ENCODE peak calls at places on chromosomes 1 and 21, in four cellular contexts. One of them, this sample, is unnamed.

GRCh38 chr1:213564215-213564659 is 423.5 kb upstream of the PROX1 start:
- DNase-seq in astrocyte of the spinal cord: no peak
- DNase-seq in lower lobe of right lung: no peak
- DNase-seq in CD8-positive, alpha-beta T cell: no peak
- DNase-seq in this sample: no peak

GRCh38 chr1:107139833-107140702 is 771 bp upstream of the NTNG1 start:
- DNase-seq in astrocyte of the spinal cord: peak; percentile 78
- DNase-seq in lower lobe of right lung: peak; percentile 45
- DNase-seq in CD8-positive, alpha-beta T cell: no peak
- DNase-seq in this sample: peak; percentile 21

GRCh38 chr21:28884976-28885852 is 107.5 kb downstream of the LTN1 start:
- DNase-seq in astrocyte of the spinal cord: peak; percentile 94
- DNase-seq in lower lobe of right lung: peak; percentile 93
- DNase-seq in CD8-positive, alpha-beta T cell: peak; percentile 90
- DNase-seq in this sample: peak; percentile 92

GRCh38 chr1:39411526-39411925 is 79.9 kb upstream of the BMP8A start:
- DNase-seq in astrocyte of the spinal cord: peak; percentile 30
- DNase-seq in lower lobe of right lung: no peak
- DNase-seq in CD8-positive, alpha-beta T cell: no peak
- DNase-seq in this sample: no peak

GRCh38 chr1:160052943-160053342 is 17.0 kb downstream of the KCNJ10 start:
- DNase-seq in astrocyte of the spinal cord: no peak
- DNase-seq in lower lobe of right lung: no peak
- DNase-seq in CD8-positive, alpha-beta T cell: no peak
- DNase-seq in this sample: no peak

GRCh38 chr1:7046891-7047290 is 261.6 kb downstream of the CAMTA1 start:
- DNase-seq in astrocyte of the spinal cord: no peak
- DNase-seq in lower lobe of right lung: no peak
- DNase-seq in CD8-positive, alpha-beta T cell: no peak
- DNase-seq in this sample: no peak

GRCh38 chr1:155479205-155479604 is 83.4 kb downstream of the ASH1L start:
- DNase-seq in astrocyte of the spinal cord: peak; percentile 34
- DNase-seq in lower lobe of right lung: no peak
- DNase-seq in CD8-positive, alpha-beta T cell: no peak
- DNase-seq in this sample: no peak

GRCh38 chr1:225580180-225581099 is 72.5 kb downstream of the ENAH start:
- DNase-seq in astrocyte of the spinal cord: no peak
- DNase-seq in lower lobe of right lung: no peak
- DNase-seq in CD8-positive, alpha-beta T cell: no peak
- DNase-seq in this sample: no peak

GRCh38 chr1:227766015-227766634 is 30.9 kb downstream of the SNAP47 start:
- DNase-seq in astrocyte of the spinal cord: peak; percentile 48
- DNase-seq in lower lobe of right lung: peak; percentile 38
- DNase-seq in CD8-positive, alpha-beta T cell: peak; percentile 88
- DNase-seq in this sample: peak; percentile 67

GRCh38 chr1:20411196-20411980 is 74.6 kb downstream of the CAMK2N1 start:
- DNase-seq in astrocyte of the spinal cord: peak; percentile 94
- DNase-seq in lower lobe of right lung: no peak
- DNase-seq in CD8-positive, alpha-beta T cell: no peak
- DNase-seq in this sample: no peak

GRCh38 chr1:228212966-228213844 is 5.4 kb downstream of the OBSCN start:
- DNase-seq in astrocyte of the spinal cord: peak; percentile 65
- DNase-seq in lower lobe of right lung: peak; percentile 94
- DNase-seq in CD8-positive, alpha-beta T cell: peak; percentile 88
- DNase-seq in this sample: peak; percentile 87

GRCh38 chr1:7388141-7388487 is 383.0 kb upstream of the VAMP3 start:
- DNase-seq in astrocyte of the spinal cord: no peak
- DNase-seq in lower lobe of right lung: no peak
- DNase-seq in CD8-positive, alpha-beta T cell: peak; percentile 4
- DNase-seq in this sample: no peak

GRCh38 chr1:240575976-240576666 is 35.8 kb downstream of the GREM2 start:
- DNase-seq in astrocyte of the spinal cord: peak; percentile 51
- DNase-seq in lower lobe of right lung: no peak
- DNase-seq in CD8-positive, alpha-beta T cell: peak; percentile 23
- DNase-seq in this sample: peak; percentile 82

GRCh38 chr1:245679796-245680195 is 525.0 kb downstream of the KIF26B start:
- DNase-seq in astrocyte of the spinal cord: no peak
- DNase-seq in lower lobe of right lung: no peak
- DNase-seq in CD8-positive, alpha-beta T cell: no peak
- DNase-seq in this sample: no peak

GRCh38 chr1:25837253-25837875 is 17.6 kb downstream of the MTFR1L start:
- DNase-seq in astrocyte of the spinal cord: peak; percentile 9
- DNase-seq in lower lobe of right lung: no peak
- DNase-seq in CD8-positive, alpha-beta T cell: no peak
- DNase-seq in this sample: no peak

GRCh38 chr1:8689431-8690252 is 127.8 kb downstream of the RERE start:
- DNase-seq in astrocyte of the spinal cord: no peak
- DNase-seq in lower lobe of right lung: no peak
- DNase-seq in CD8-positive, alpha-beta T cell: no peak
- DNase-seq in this sample: no peak

GRCh38 chr1:24465099-24465498 is 37.5 kb upstream of the RCAN3 start:
- DNase-seq in astrocyte of the spinal cord: no peak
- DNase-seq in lower lobe of right lung: no peak
- DNase-seq in CD8-positive, alpha-beta T cell: no peak
- DNase-seq in this sample: no peak
- H3K4me3 ChIP-seq in astrocyte of the spinal cord: no peak overlapping the region
- H3K4me3 ChIP-seq in lower lobe of right lung: no peak overlapping the region
- H3K4me3 ChIP-seq in CD8-positive, alpha-beta T cell: no peak overlapping the region
- H3K4me3 ChIP-seq in this sample: no peak overlapping the region

GRCh38 chr1:84720275-84720780 is 30.1 kb upstream of the SSX2IP start:
- DNase-seq in astrocyte of the spinal cord: no peak
- DNase-seq in lower lobe of right lung: no peak
- DNase-seq in CD8-positive, alpha-beta T cell: no peak
- DNase-seq in this sample: no peak

GRCh38 chr1:84719477-84720274 is 29.4 kb upstream of the SSX2IP start:
- DNase-seq in astrocyte of the spinal cord: no peak
- DNase-seq in lower lobe of right lung: no peak
- DNase-seq in CD8-positive, alpha-beta T cell: no peak
- DNase-seq in this sample: no peak

GRCh38 chr1:84711091-84711490 is 20.8 kb upstream of the SSX2IP start:
- DNase-seq in astrocyte of the spinal cord: no peak
- DNase-seq in lower lobe of right lung: no peak
- DNase-seq in CD8-positive, alpha-beta T cell: no peak
- DNase-seq in this sample: no peak

GRCh38 chr1:84712288-84712874 is 22.1 kb upstream of the SSX2IP start:
- DNase-seq in astrocyte of the spinal cord: peak; percentile 88
- DNase-seq in lower lobe of right lung: no peak
- DNase-seq in CD8-positive, alpha-beta T cell: no peak
- DNase-seq in this sample: no peak

GRCh38 chr1:84715620-84716019 is 25.4 kb upstream of the SSX2IP start:
- DNase-seq in astrocyte of the spinal cord: no peak
- DNase-seq in lower lobe of right lung: no peak
- DNase-seq in CD8-positive, alpha-beta T cell: no peak
- DNase-seq in this sample: peak; percentile 64
- H3K4me3 ChIP-seq in astrocyte of the spinal cord: no peak overlapping the region
- H3K4me3 ChIP-seq in lower lobe of right lung: no peak overlapping the region
- H3K4me3 ChIP-seq in CD8-positive, alpha-beta T cell: no peak overlapping the region
- H3K4me3 ChIP-seq in this sample: no peak overlapping the region

GRCh38 chr1:208724079-208724478 is 479.9 kb upstream of the PLXNA2 start:
- DNase-seq in astrocyte of the spinal cord: no peak
- DNase-seq in lower lobe of right lung: no peak
- DNase-seq in CD8-positive, alpha-beta T cell: no peak
- DNase-seq in this sample: no peak

GRCh38 chr1:208717490-208717889 is 473.3 kb upstream of the PLXNA2 start:
- DNase-seq in astrocyte of the spinal cord: no peak
- DNase-seq in lower lobe of right lung: no peak
- DNase-seq in CD8-positive, alpha-beta T cell: no peak
- DNase-seq in this sample: no peak

DNA sequence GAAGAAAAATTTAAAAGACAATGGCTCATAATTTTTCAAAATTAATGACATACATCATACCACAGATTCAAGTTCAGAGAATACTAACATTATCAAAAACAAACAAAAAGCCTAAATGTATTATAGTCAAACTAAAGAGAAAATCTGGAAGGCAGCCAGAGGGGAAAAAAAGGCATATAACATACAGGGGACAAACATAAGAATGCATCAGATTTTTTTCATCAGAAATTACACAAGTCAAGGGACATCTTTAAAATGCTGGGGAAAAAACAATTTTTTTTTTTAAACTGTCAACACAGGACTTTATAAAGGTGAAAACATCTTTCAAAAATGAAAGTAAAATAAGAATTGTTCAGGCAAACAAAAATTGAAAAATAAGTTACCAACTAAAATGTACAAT is 478.4 kb upstream of the PLXNA2 start:
- DNase-seq in astrocyte of the spinal cord: no peak
- DNase-seq in lower lobe of right lung: no peak
- DNase-seq in CD8-positive, alpha-beta T cell: no peak
- DNase-seq in this sample: no peak
- H3K4me3 ChIP-seq in astrocyte of the spinal cord: no peak overlapping the region
- H3K4me3 ChIP-seq in lower lobe of right lung: no peak overlapping the region
- H3K4me3 ChIP-seq in CD8-positive, alpha-beta T cell: no peak overlapping the region
- H3K4me3 ChIP-seq in this sample: no peak overlapping the region

DNA sequence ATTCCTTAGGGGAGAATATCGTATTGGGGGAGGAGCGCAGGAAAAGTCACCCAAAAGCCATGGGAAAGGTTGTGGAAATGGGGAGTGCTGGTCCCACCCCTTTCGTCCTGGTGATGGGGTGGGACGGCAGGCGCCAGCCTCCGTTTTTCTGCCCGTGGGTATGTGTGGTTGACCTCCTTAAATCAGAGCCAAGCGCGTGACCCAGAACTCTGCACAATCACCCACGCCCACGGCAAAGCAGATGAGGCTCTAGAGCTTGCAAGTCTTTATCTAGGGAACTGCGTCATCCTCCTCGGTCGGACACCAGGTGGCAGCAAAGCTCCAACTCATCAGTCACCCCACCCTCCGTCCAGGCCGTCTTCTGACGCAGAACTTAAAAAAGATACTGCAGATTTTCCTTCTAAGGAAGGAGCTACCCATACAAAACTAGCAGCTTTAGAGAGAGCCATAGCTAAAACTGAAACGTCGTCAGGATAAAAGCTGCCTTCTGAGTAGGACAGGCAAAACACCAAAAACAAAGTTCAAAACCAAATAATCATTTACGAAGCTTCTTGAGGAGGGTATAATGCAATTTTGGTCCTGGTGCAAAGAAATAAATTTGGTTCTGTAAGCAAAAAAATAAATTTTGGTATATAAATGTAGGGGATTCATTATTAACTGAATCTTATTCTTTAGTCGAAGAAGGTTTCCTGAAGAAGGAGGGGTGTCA is 62.0 kb downstream of the TBX19 start:
- DNase-seq in astrocyte of the spinal cord: peak; percentile 89
- DNase-seq in lower lobe of right lung: peak; percentile 92
- DNase-seq in CD8-positive, alpha-beta T cell: peak; percentile 87
- DNase-seq in this sample: peak; percentile 95
- H3K4me3 ChIP-seq in astrocyte of the spinal cord: no peak overlapping the region
- H3K4me3 ChIP-seq in lower lobe of right lung: peak overlapping the region; percentile 9
- H3K4me3 ChIP-seq in CD8-positive, alpha-beta T cell: no peak overlapping the region
- H3K4me3 ChIP-seq in this sample: peak overlapping the region; percentile 27

GRCh38 chr1:151281969-151282882 is at the start of gene ZNF687:
- DNase-seq in astrocyte of the spinal cord: peak; percentile 100
- DNase-seq in lower lobe of right lung: peak; percentile 100
- DNase-seq in CD8-positive, alpha-beta T cell: peak; percentile 98
- DNase-seq in this sample: peak; percentile 100

GRCh38 chr1:151282883-151283725 is 1.0 kb downstream of the ZNF687 start:
- DNase-seq in astrocyte of the spinal cord: no peak
- DNase-seq in lower lobe of right lung: peak; percentile 70
- DNase-seq in CD8-positive, alpha-beta T cell: peak; percentile 22
- DNase-seq in this sample: no peak

GRCh38 chr1:151286619-151287340 is 4.7 kb downstream of the ZNF687 start:
- DNase-seq in astrocyte of the spinal cord: no peak
- DNase-seq in lower lobe of right lung: no peak
- DNase-seq in CD8-positive, alpha-beta T cell: no peak
- DNase-seq in this sample: no peak

GRCh38 chr1:151281225-151281968 is 702 bp upstream of the ZNF687 start:
- DNase-seq in astrocyte of the spinal cord: peak; percentile 99
- DNase-seq in lower lobe of right lung: peak; percentile 97
- DNase-seq in CD8-positive, alpha-beta T cell: peak; percentile 96
- DNase-seq in this sample: peak; percentile 96

DNA sequence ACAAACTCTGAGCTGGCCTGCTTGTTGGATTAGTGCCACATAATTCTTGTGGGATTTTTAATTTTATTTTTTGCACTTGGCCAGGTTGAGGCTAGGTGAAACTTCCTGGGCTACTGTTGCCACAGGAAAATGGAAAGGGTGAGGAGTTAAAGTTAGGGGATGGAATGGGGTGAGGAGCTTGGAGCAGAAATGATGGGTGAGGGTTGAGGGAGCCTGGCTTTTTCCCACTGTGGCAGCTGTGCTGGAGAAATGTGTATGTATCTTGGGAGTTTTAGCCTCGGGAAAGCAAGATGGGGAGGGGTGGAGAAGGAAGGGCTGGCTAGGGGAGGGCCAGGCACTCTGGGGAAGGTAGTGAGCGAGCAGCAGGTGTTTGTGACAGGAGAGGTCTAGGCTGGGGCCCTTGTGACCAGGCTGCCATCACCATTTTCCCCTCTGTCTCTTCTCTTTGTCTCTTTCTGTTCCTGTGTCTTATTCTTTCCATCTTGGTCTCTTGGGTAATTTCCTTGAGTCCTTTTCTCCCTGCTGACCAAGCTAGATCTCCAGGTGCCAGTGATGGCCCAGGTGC is 2.0 kb downstream of the ZNF687 start:
- DNase-seq in astrocyte of the spinal cord: no peak
- DNase-seq in lower lobe of right lung: no peak
- DNase-seq in CD8-positive, alpha-beta T cell: no peak
- DNase-seq in this sample: no peak
- H3K4me3 ChIP-seq in astrocyte of the spinal cord: peak overlapping the region; percentile 94
- H3K4me3 ChIP-seq in lower lobe of right lung: peak overlapping the region; percentile 89
- H3K4me3 ChIP-seq in CD8-positive, alpha-beta T cell: no peak overlapping the region
- H3K4me3 ChIP-seq in this sample: no peak overlapping the region